ENCODE peak calls at places on chromosomes 11 and 22, in four cellular contexts. One of them, this sample, is unnamed.

GRCh38 chr11:118679483-118679882 is at the start of gene TREH:
- DNase-seq in K562: no peak
- DNase-seq in IMR-90: no peak
- DNase-seq in GM12878: no peak
- DNase-seq in this sample: no peak

GRCh38 chr22:40414838-40415505 is 44.6 kb downstream of the SGSM3 start:
- DNase-seq in K562: no peak
- DNase-seq in GM12878: no peak
- DNase-seq in IMR-90: no peak
- DNase-seq in this sample: no peak

GRCh38 chr22:47042861-47043496 is 280.5 kb downstream of the TBC1D22A start:
- DNase-seq in GM12878: no peak
- DNase-seq in K562: no peak
- DNase-seq in IMR-90: no peak
- DNase-seq in this sample: no peak

GRCh38 chr11:10622957-10623787 is 54.7 kb upstream of the LYVE1 start:
- DNase-seq in K562: no peak
- DNase-seq in IMR-90: no peak
- DNase-seq in GM12878: no peak
- DNase-seq in this sample: no peak

GRCh38 chr11:95289378-95289777 is 58.4 kb upstream of the SESN3 start:
- DNase-seq in GM12878: no peak
- DNase-seq in IMR-90: no peak
- DNase-seq in K562: no peak
- DNase-seq in this sample: no peak

GRCh38 chr11:60161766-60162165 is 21.1 kb downstream of the MS4A6A start:
- DNase-seq in K562: no peak
- DNase-seq in IMR-90: no peak
- DNase-seq in GM12878: no peak
- DNase-seq in this sample: peak

GRCh38 chr11:93216511-93217121 is 18.8 kb upstream of the SLC36A4 start:
- DNase-seq in K562: no peak
- DNase-seq in GM12878: no peak
- DNase-seq in IMR-90: no peak
- DNase-seq in this sample: no peak

GRCh38 chr11:112477929-112478317 is 217.3 kb upstream of the PLET1 start:
- DNase-seq in K562: no peak
- DNase-seq in GM12878: no peak
- DNase-seq in IMR-90: no peak
- DNase-seq in this sample: no peak

GRCh38 chr11:1271406-1271805 is 38.0 kb downstream of the TOLLIP start:
- DNase-seq in K562: no peak
- DNase-seq in GM12878: no peak
- DNase-seq in IMR-90: no peak
- DNase-seq in this sample: no peak

GRCh38 chr11:5712507-5712906 is 22.9 kb downstream of the TRIM22 start:
- DNase-seq in IMR-90: peak
- DNase-seq in K562: peak
- DNase-seq in GM12878: no peak
- DNase-seq in this sample: peak

GRCh38 chr22:35355744-35356420 is 25.0 kb upstream of the HMOX1 start:
- DNase-seq in IMR-90: peak
- DNase-seq in GM12878: no peak
- DNase-seq in K562: no peak
- DNase-seq in this sample: no peak

GRCh38 chr22:28855355-28856094 is 27.8 kb upstream of the ZNRF3 start:
- DNase-seq in GM12878: peak
- DNase-seq in K562: peak
- DNase-seq in IMR-90: peak
- DNase-seq in this sample: peak

GRCh38 chr11:72328366-72329224 is 84.6 kb upstream of the PHOX2A start:
- DNase-seq in K562: no peak
- DNase-seq in GM12878: no peak
- DNase-seq in IMR-90: peak
- DNase-seq in this sample: peak

GRCh38 chr11:65055538-65055937 is 2.8 kb downstream of the NAALADL1 start:
- DNase-seq in IMR-90: no peak
- DNase-seq in GM12878: no peak
- DNase-seq in K562: no peak
- DNase-seq in this sample: no peak

GRCh38 chr11:133136376-133136775 is 395.9 kb downstream of the OPCML start:
- DNase-seq in GM12878: no peak
- DNase-seq in K562: no peak
- DNase-seq in IMR-90: no peak
- DNase-seq in this sample: no peak

GRCh38 chr22:44384563-44384940 is 71.8 kb upstream of the SHISAL1 start:
- DNase-seq in GM12878: no peak
- DNase-seq in IMR-90: no peak
- DNase-seq in K562: no peak
- DNase-seq in this sample: no peak

GRCh38 chr11:116691779-116692178 is 81.0 kb downstream of the BUD13 start:
- DNase-seq in GM12878: no peak
- DNase-seq in K562: peak
- DNase-seq in IMR-90: peak
- DNase-seq in this sample: peak

GRCh38 chr11:36051235-36052072 is 107.6 kb downstream of the LDLRAD3 start:
- DNase-seq in IMR-90: no peak
- DNase-seq in GM12878: no peak
- DNase-seq in K562: no peak
- DNase-seq in this sample: no peak

GRCh38 chr11:12430912-12431311 is 53.5 kb downstream of the PARVA start:
- DNase-seq in K562: no peak
- DNase-seq in IMR-90: peak
- DNase-seq in GM12878: no peak
- DNase-seq in this sample: peak

GRCh38 chr22:43532301-43533050 is 120.7 kb downstream of the MPPED1 start:
- DNase-seq in IMR-90: no peak
- DNase-seq in GM12878: no peak
- DNase-seq in K562: no peak
- DNase-seq in this sample: no peak

GRCh38 chr22:32693102-32693501 is 108.4 kb upstream of the TIMP3 start:
- DNase-seq in K562: peak
- DNase-seq in IMR-90: no peak
- DNase-seq in GM12878: no peak
- DNase-seq in this sample: no peak

GRCh38 chr22:44146088-44146861 is 34.5 kb upstream of the PARVG start:
- DNase-seq in K562: no peak
- DNase-seq in GM12878: no peak
- DNase-seq in IMR-90: no peak
- DNase-seq in this sample: no peak

GRCh38 chr22:44678980-44679647 is 22.9 kb upstream of the PRR5 start:
- DNase-seq in K562: no peak
- DNase-seq in GM12878: no peak
- DNase-seq in IMR-90: no peak
- DNase-seq in this sample: no peak

GRCh38 chr11:26149585-26149984 is 182.3 kb upstream of the ANO3 start:
- DNase-seq in K562: no peak
- DNase-seq in GM12878: no peak
- DNase-seq in IMR-90: no peak
- DNase-seq in this sample: no peak

GRCh38 chr11:61963016-61963281 is 4.5 kb downstream of the FTH1 start:
- DNase-seq in K562: peak
- DNase-seq in IMR-90: peak
- DNase-seq in GM12878: no peak
- DNase-seq in this sample: peak

GRCh38 chr11:76678316-76678715 is 7.8 kb upstream of the LRRC32 start:
- DNase-seq in IMR-90: no peak
- DNase-seq in K562: no peak
- DNase-seq in GM12878: no peak
- DNase-seq in this sample: peak

GRCh38 chr11:95566151-95566670 is 223.4 kb downstream of the FAM76B start:
- DNase-seq in GM12878: no peak
- DNase-seq in IMR-90: no peak
- DNase-seq in K562: no peak
- DNase-seq in this sample: no peak

GRCh38 chr11:96001037-96001436 is 77.1 kb upstream of the MTMR2 start:
- DNase-seq in K562: no peak
- DNase-seq in GM12878: no peak
- DNase-seq in IMR-90: peak
- DNase-seq in this sample: no peak

GRCh38 chr11:64762277-64762915 is 2.6 kb upstream of the PYGM start:
- DNase-seq in IMR-90: no peak
- DNase-seq in GM12878: no peak
- DNase-seq in K562: peak
- DNase-seq in this sample: no peak

GRCh38 chr11:36564376-36565032 is 3.3 kb upstream of the RAG1 start:
- DNase-seq in GM12878: peak
- DNase-seq in IMR-90: peak
- DNase-seq in K562: peak
- DNase-seq in this sample: peak

GRCh38 chr22:20422271-20422958 is 15.2 kb downstream of the SCARF2 start:
- DNase-seq in K562: no peak
- DNase-seq in IMR-90: peak
- DNase-seq in GM12878: no peak
- DNase-seq in this sample: no peak

GRCh38 chr11:62269654-62270278 is at the start of gene SCGB2A2:
- DNase-seq in K562: no peak
- DNase-seq in GM12878: no peak
- DNase-seq in IMR-90: no peak
- DNase-seq in this sample: no peak

GRCh38 chr11:113372317-113372716 is 15.3 kb upstream of the ANKK1 start:
- DNase-seq in IMR-90: peak
- DNase-seq in GM12878: no peak
- DNase-seq in K562: peak
- DNase-seq in this sample: peak

GRCh38 chr11:33698921-33699320 is 1.7 kb downstream of the C11orf91 start:
- DNase-seq in GM12878: no peak
- DNase-seq in K562: no peak
- DNase-seq in IMR-90: no peak
- DNase-seq in this sample: no peak

GRCh38 chr11:131894615-131895544 is 524.5 kb downstream of the NTM start:
- DNase-seq in K562: no peak
- DNase-seq in IMR-90: no peak
- DNase-seq in GM12878: no peak
- DNase-seq in this sample: no peak

GRCh38 chr11:100712618-100713017 is 25.5 kb downstream of the ARHGAP42 start:
- DNase-seq in IMR-90: no peak
- DNase-seq in GM12878: no peak
- DNase-seq in K562: no peak
- DNase-seq in this sample: no peak

GRCh38 chr11:68025047-68025446 is 5.4 kb upstream of the NDUFS8 start:
- DNase-seq in GM12878: no peak
- DNase-seq in K562: no peak
- DNase-seq in IMR-90: no peak
- DNase-seq in this sample: no peak
- TF ChIP-seq CTCF in GM12878: peak
- TF ChIP-seq CTCF in K562: peak
- TF ChIP-seq CTCF in IMR-90: no peak
- TF ChIP-seq CTCF in this sample: no peak

GRCh38 chr11:122661182-122661945 is 5.8 kb downstream of the UBASH3B start:
- DNase-seq in GM12878: no peak
- DNase-seq in IMR-90: peak
- DNase-seq in K562: no peak
- DNase-seq in this sample: no peak
- TF ChIP-seq FOS in GM12878: no peak
- TF ChIP-seq FOS in IMR-90: no peak
- TF ChIP-seq FOS in K562: no peak
- TF ChIP-seq FOS in this sample: no peak

GRCh38 chr11:43508511-43508918 is 149.8 kb downstream of the TTC17 start:
- DNase-seq in IMR-90: peak
- DNase-seq in K562: no peak
- DNase-seq in GM12878: no peak
- DNase-seq in this sample: no peak

GRCh38 chr11:43505171-43505570 is 146.5 kb downstream of the TTC17 start:
- DNase-seq in GM12878: no peak
- DNase-seq in K562: no peak
- DNase-seq in IMR-90: no peak
- DNase-seq in this sample: no peak

GRCh38 chr11:43503417-43503816 is 144.7 kb downstream of the TTC17 start:
- DNase-seq in GM12878: no peak
- DNase-seq in IMR-90: no peak
- DNase-seq in K562: no peak
- DNase-seq in this sample: no peak

GRCh38 chr11:43507171-43507570 is 148.5 kb downstream of the TTC17 start:
- DNase-seq in K562: no peak
- DNase-seq in IMR-90: no peak
- DNase-seq in GM12878: no peak
- DNase-seq in this sample: no peak

DNA sequence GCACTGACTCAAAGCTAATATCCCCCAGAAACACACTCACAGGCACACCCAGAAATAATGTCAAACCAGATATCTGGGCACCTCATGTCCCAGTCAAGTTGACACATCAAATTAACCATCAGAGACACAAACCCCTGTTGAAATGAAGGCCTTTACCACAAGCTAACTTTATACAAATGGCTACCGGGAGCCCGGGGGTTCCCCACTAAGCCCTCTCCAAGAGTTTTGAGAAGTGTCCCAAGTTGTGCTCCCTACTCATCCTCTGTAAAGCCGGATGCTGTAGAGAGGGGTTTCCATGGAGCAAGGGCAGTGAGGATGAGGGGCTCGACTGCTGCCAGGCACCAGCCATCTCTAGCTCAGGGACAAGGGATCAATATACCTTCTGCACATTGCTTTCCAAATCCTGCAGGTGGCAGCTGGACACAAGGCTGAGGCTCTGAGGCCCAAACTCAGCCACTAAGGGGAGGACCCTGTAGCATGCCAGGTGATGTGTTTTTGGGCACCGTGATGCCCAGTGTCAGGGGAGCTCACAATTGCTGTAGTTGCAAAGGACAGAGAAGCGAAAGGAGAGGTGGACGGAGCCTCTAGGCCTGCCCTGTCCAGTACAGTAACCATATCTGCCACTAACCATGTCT is 145.7 kb downstream of the TTC17 start:
- DNase-seq in K562: peak
- DNase-seq in IMR-90: peak
- DNase-seq in GM12878: no peak
- DNase-seq in this sample: no peak
- TF ChIP-seq CTCF in K562: peak
- TF ChIP-seq CTCF in IMR-90: peak
- TF ChIP-seq CTCF in GM12878: peak
- TF ChIP-seq CTCF in this sample: no peak

GRCh38 chr11:20047755-20048154 is 112.5 kb downstream of the DBX1 start:
- DNase-seq in K562: no peak
- DNase-seq in IMR-90: no peak
- DNase-seq in GM12878: no peak
- DNase-seq in this sample: no peak

GRCh38 chr11:20042717-20043392 is 117.4 kb downstream of the DBX1 start:
- DNase-seq in GM12878: no peak
- DNase-seq in IMR-90: no peak
- DNase-seq in K562: no peak
- DNase-seq in this sample: no peak

GRCh38 chr11:20047006-20047405 is 113.3 kb downstream of the DBX1 start:
- DNase-seq in K562: no peak
- DNase-seq in IMR-90: no peak
- DNase-seq in GM12878: no peak
- DNase-seq in this sample: no peak

GRCh38 chr11:20043992-20044391 is 116.3 kb downstream of the DBX1 start:
- DNase-seq in IMR-90: no peak
- DNase-seq in K562: no peak
- DNase-seq in GM12878: no peak
- DNase-seq in this sample: no peak

GRCh38 chr11:20045098-20045688 is 115.1 kb downstream of the DBX1 start:
- DNase-seq in GM12878: no peak
- DNase-seq in K562: no peak
- DNase-seq in IMR-90: no peak
- DNase-seq in this sample: no peak
- TF ChIP-seq FOS in GM12878: no peak
- TF ChIP-seq FOS in K562: no peak
- TF ChIP-seq FOS in IMR-90: no peak
- TF ChIP-seq FOS in this sample: no peak

This sample was measured in endothelial cell of umbilical vein.